ENCODE peak calls at places on chromosomes 1 and 21, in nine cellular contexts. One of them, this sample, is unnamed.

GRCh38 chr1:40090652-40091355 is 6.2 kb downstream of the PPT1 start:
- DNase-seq in RWPE1: no peak
- DNase-seq in hepatocyte: no peak
- DNase-seq in osteoblast: no peak
- DNase-seq in ovary: no peak
- DNase-seq in pancreas: no peak
- DNase-seq in CD4-positive, alpha-beta T cell: no peak
- DNase-seq in iPS DF 6.9: no peak
- DNase-seq in esophagus squamous epithelium: no peak
- DNase-seq in this sample: no peak

GRCh38 chr1:33985166-33985565 is 121.3 kb downstream of the HMGB4 start:
- DNase-seq in pancreas: no peak
- DNase-seq in esophagus squamous epithelium: no peak
- DNase-seq in ovary: no peak
- DNase-seq in CD4-positive, alpha-beta T cell: no peak
- DNase-seq in osteoblast: no peak
- DNase-seq in hepatocyte: no peak
- DNase-seq in iPS DF 6.9: no peak
- DNase-seq in RWPE1: no peak
- DNase-seq in this sample: no peak

GRCh38 chr1:232722626-232723025 is 82.6 kb upstream of the MAP10 start:
- DNase-seq in hepatocyte: no peak
- DNase-seq in iPS DF 6.9: no peak
- DNase-seq in esophagus squamous epithelium: no peak
- DNase-seq in ovary: no peak
- DNase-seq in RWPE1: no peak
- DNase-seq in osteoblast: no peak
- DNase-seq in CD4-positive, alpha-beta T cell: no peak
- DNase-seq in pancreas: no peak
- DNase-seq in this sample: no peak

GRCh38 chr1:114154146-114154962 is 685 bp upstream of the SYT6 start:
- DNase-seq in osteoblast: peak
- DNase-seq in RWPE1: no peak
- DNase-seq in pancreas: no peak
- DNase-seq in esophagus squamous epithelium: no peak
- DNase-seq in ovary: no peak
- DNase-seq in iPS DF 6.9: no peak
- DNase-seq in hepatocyte: peak
- DNase-seq in CD4-positive, alpha-beta T cell: no peak
- DNase-seq in this sample: no peak

GRCh38 chr21:46001821-46002681 is 20.5 kb downstream of the COL6A1 start:
- DNase-seq in CD4-positive, alpha-beta T cell: no peak
- DNase-seq in RWPE1: no peak
- DNase-seq in esophagus squamous epithelium: no peak
- DNase-seq in ovary: peak
- DNase-seq in pancreas: peak
- DNase-seq in iPS DF 6.9: no peak
- DNase-seq in hepatocyte: no peak
- DNase-seq in osteoblast: peak
- DNase-seq in this sample: peak

GRCh38 chr1:206700445-206701036 is 15.8 kb downstream of the MAPKAPK2 start:
- DNase-seq in esophagus squamous epithelium: no peak
- DNase-seq in osteoblast: no peak
- DNase-seq in CD4-positive, alpha-beta T cell: no peak
- DNase-seq in RWPE1: no peak
- DNase-seq in pancreas: no peak
- DNase-seq in iPS DF 6.9: no peak
- DNase-seq in ovary: no peak
- DNase-seq in hepatocyte: no peak
- DNase-seq in this sample: no peak

GRCh38 chr1:4969556-4970129 is 315.2 kb downstream of the AJAP1 start:
- DNase-seq in RWPE1: no peak
- DNase-seq in osteoblast: no peak
- DNase-seq in hepatocyte: no peak
- DNase-seq in CD4-positive, alpha-beta T cell: no peak
- DNase-seq in esophagus squamous epithelium: no peak
- DNase-seq in ovary: no peak
- DNase-seq in iPS DF 6.9: no peak
- DNase-seq in pancreas: no peak
- DNase-seq in this sample: no peak

GRCh38 chr1:3729594-3730555 is 22.4 kb upstream of the CCDC27 start:
- DNase-seq in CD4-positive, alpha-beta T cell: no peak
- DNase-seq in esophagus squamous epithelium: no peak
- DNase-seq in hepatocyte: no peak
- DNase-seq in osteoblast: peak
- DNase-seq in RWPE1: no peak
- DNase-seq in ovary: no peak
- DNase-seq in pancreas: no peak
- DNase-seq in iPS DF 6.9: no peak
- DNase-seq in this sample: no peak

GRCh38 chr21:43362928-43363314 is 64.0 kb downstream of the SIK1 start:
- DNase-seq in RWPE1: no peak
- DNase-seq in esophagus squamous epithelium: no peak
- DNase-seq in iPS DF 6.9: no peak
- DNase-seq in CD4-positive, alpha-beta T cell: no peak
- DNase-seq in pancreas: no peak
- DNase-seq in hepatocyte: no peak
- DNase-seq in ovary: no peak
- DNase-seq in osteoblast: no peak
- DNase-seq in this sample: no peak

GRCh38 chr1:232622981-232623380 is 7.0 kb downstream of the SIPA1L2 start:
- DNase-seq in esophagus squamous epithelium: no peak
- DNase-seq in RWPE1: no peak
- DNase-seq in hepatocyte: peak
- DNase-seq in CD4-positive, alpha-beta T cell: no peak
- DNase-seq in pancreas: no peak
- DNase-seq in ovary: no peak
- DNase-seq in osteoblast: no peak
- DNase-seq in iPS DF 6.9: no peak
- DNase-seq in this sample: peak

GRCh38 chr1:229845410-229846138 is 219.5 kb downstream of the URB2 start:
- DNase-seq in CD4-positive, alpha-beta T cell: no peak
- DNase-seq in iPS DF 6.9: no peak
- DNase-seq in RWPE1: no peak
- DNase-seq in hepatocyte: no peak
- DNase-seq in pancreas: no peak
- DNase-seq in esophagus squamous epithelium: no peak
- DNase-seq in osteoblast: no peak
- DNase-seq in ovary: no peak
- DNase-seq in this sample: peak

GRCh38 chr1:39250460-39251240 is 46.2 kb downstream of the MACF1 start:
- DNase-seq in pancreas: no peak
- DNase-seq in ovary: no peak
- DNase-seq in esophagus squamous epithelium: no peak
- DNase-seq in iPS DF 6.9: no peak
- DNase-seq in CD4-positive, alpha-beta T cell: no peak
- DNase-seq in hepatocyte: no peak
- DNase-seq in osteoblast: no peak
- DNase-seq in RWPE1: no peak
- DNase-seq in this sample: no peak

GRCh38 chr1:185645201-185645640 is 89.0 kb upstream of the HMCN1 start:
- DNase-seq in pancreas: no peak
- DNase-seq in osteoblast: no peak
- DNase-seq in ovary: no peak
- DNase-seq in iPS DF 6.9: no peak
- DNase-seq in CD4-positive, alpha-beta T cell: no peak
- DNase-seq in RWPE1: no peak
- DNase-seq in hepatocyte: no peak
- DNase-seq in esophagus squamous epithelium: no peak
- DNase-seq in this sample: no peak

GRCh38 chr21:36976882-36977651 is 10.6 kb upstream of the HLCS start:
- DNase-seq in pancreas: no peak
- DNase-seq in hepatocyte: peak
- DNase-seq in ovary: peak
- DNase-seq in iPS DF 6.9: no peak
- DNase-seq in osteoblast: peak
- DNase-seq in esophagus squamous epithelium: no peak
- DNase-seq in CD4-positive, alpha-beta T cell: no peak
- DNase-seq in RWPE1: peak
- DNase-seq in this sample: no peak

GRCh38 chr21:41767606-41768370 is 936 bp upstream of the RIPK4 start:
- DNase-seq in pancreas: peak
- DNase-seq in ovary: no peak
- DNase-seq in CD4-positive, alpha-beta T cell: no peak
- DNase-seq in iPS DF 6.9: no peak
- DNase-seq in osteoblast: peak
- DNase-seq in RWPE1: no peak
- DNase-seq in hepatocyte: peak
- DNase-seq in esophagus squamous epithelium: no peak
- DNase-seq in this sample: no peak

GRCh38 chr1:2885001-2885400 is 83.5 kb upstream of the TTC34 start:
- DNase-seq in pancreas: no peak
- DNase-seq in ovary: no peak
- DNase-seq in esophagus squamous epithelium: no peak
- DNase-seq in hepatocyte: no peak
- DNase-seq in CD4-positive, alpha-beta T cell: no peak
- DNase-seq in RWPE1: no peak
- DNase-seq in osteoblast: no peak
- DNase-seq in iPS DF 6.9: no peak
- DNase-seq in this sample: no peak

DNA sequence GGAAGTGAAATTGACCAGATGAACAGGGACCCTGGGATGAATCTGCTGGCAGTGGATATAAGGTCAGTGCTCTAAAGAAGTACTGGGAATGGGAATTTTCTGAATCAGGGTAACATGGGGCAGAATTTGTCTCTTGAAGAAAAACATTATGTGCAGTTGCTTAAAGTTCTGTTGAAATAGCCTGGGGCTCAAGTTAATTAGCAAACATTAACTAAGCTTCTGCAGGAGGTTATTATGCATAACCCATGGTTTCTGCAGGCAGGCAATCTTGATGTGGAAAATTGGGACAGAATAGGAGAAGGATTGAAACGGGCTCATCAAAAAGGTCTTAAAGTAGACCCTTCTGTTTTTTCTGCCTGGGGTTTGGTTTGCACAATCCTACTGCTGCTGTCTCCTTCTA is 14.0 kb downstream of the GSTM5 start:
- DNase-seq in CD4-positive, alpha-beta T cell: no peak
- DNase-seq in esophagus squamous epithelium: no peak
- DNase-seq in osteoblast: no peak
- DNase-seq in RWPE1: no peak
- DNase-seq in ovary: no peak
- DNase-seq in iPS DF 6.9: no peak
- DNase-seq in pancreas: no peak
- DNase-seq in hepatocyte: no peak
- DNase-seq in this sample: no peak
- H3K27ac ChIP-seq in CD4-positive, alpha-beta T cell: no peak
- H3K27ac ChIP-seq in esophagus squamous epithelium: no peak
- H3K27ac ChIP-seq in osteoblast: no peak
- H3K27ac ChIP-seq in RWPE1: no peak
- H3K27ac ChIP-seq in ovary: no peak
- H3K27ac ChIP-seq in iPS DF 6.9: no peak
- H3K27ac ChIP-seq in pancreas: no peak
- H3K27ac ChIP-seq in hepatocyte: peak
- H3K27ac ChIP-seq in this sample: no peak

DNA sequence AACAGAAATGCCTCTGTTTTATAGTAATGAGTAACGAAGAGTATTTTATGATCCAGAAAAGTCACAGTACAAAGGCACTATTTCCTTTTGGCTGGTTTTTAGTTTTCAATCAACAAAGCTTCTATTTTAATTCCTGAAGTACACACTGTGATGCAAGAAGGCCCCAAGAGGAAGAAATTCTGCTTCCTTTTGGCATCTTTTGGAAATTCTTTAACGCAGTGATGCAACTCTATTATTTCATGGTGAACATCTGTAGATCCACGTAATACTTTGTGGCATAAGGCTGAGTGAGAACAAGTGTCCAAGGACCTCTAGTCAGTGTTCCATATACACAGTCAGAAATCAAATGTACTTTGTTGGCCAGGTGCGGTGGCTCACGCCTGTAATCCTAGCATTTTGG is 137.5 kb downstream of the TGFB2 start:
- DNase-seq in ovary: no peak
- DNase-seq in CD4-positive, alpha-beta T cell: no peak
- DNase-seq in hepatocyte: no peak
- DNase-seq in osteoblast: peak
- DNase-seq in RWPE1: no peak
- DNase-seq in iPS DF 6.9: no peak
- DNase-seq in esophagus squamous epithelium: no peak
- DNase-seq in pancreas: no peak
- DNase-seq in this sample: no peak
- H3K27ac ChIP-seq in ovary: no peak
- H3K27ac ChIP-seq in CD4-positive, alpha-beta T cell: no peak
- H3K27ac ChIP-seq in hepatocyte: no peak
- H3K27ac ChIP-seq in osteoblast: peak
- H3K27ac ChIP-seq in RWPE1: no peak
- H3K27ac ChIP-seq in iPS DF 6.9: no peak
- H3K27ac ChIP-seq in esophagus squamous epithelium: no peak
- H3K27ac ChIP-seq in pancreas: no peak
- H3K27ac ChIP-seq in this sample: no peak

GRCh38 chr1:20290624-20291597 is at the start of gene VWA5B1:
- DNase-seq in pancreas: no peak
- DNase-seq in CD4-positive, alpha-beta T cell: no peak
- DNase-seq in hepatocyte: peak
- DNase-seq in iPS DF 6.9: peak
- DNase-seq in esophagus squamous epithelium: no peak
- DNase-seq in ovary: no peak
- DNase-seq in RWPE1: no peak
- DNase-seq in osteoblast: no peak
- DNase-seq in this sample: no peak
- H3K27ac ChIP-seq in pancreas: no peak
- H3K27ac ChIP-seq in CD4-positive, alpha-beta T cell: no peak
- H3K27ac ChIP-seq in hepatocyte: peak
- H3K27ac ChIP-seq in iPS DF 6.9: no peak
- H3K27ac ChIP-seq in esophagus squamous epithelium: no peak
- H3K27ac ChIP-seq in ovary: no peak
- H3K27ac ChIP-seq in RWPE1: no peak
- H3K27ac ChIP-seq in osteoblast: no peak
- H3K27ac ChIP-seq in this sample: no peak

GRCh38 chr1:234776875-234777849 is 167.2 kb upstream of the IRF2BP2 start:
- DNase-seq in iPS DF 6.9: no peak
- DNase-seq in esophagus squamous epithelium: no peak
- DNase-seq in hepatocyte: peak
- DNase-seq in RWPE1: no peak
- DNase-seq in pancreas: peak
- DNase-seq in ovary: no peak
- DNase-seq in osteoblast: peak
- DNase-seq in CD4-positive, alpha-beta T cell: no peak
- DNase-seq in this sample: no peak

GRCh38 chr1:234780112-234780511 is 170.1 kb upstream of the IRF2BP2 start:
- DNase-seq in esophagus squamous epithelium: no peak
- DNase-seq in iPS DF 6.9: no peak
- DNase-seq in osteoblast: peak
- DNase-seq in RWPE1: no peak
- DNase-seq in CD4-positive, alpha-beta T cell: no peak
- DNase-seq in hepatocyte: no peak
- DNase-seq in pancreas: no peak
- DNase-seq in ovary: peak
- DNase-seq in this sample: no peak

GRCh38 chr1:234779160-234779538 is 169.2 kb upstream of the IRF2BP2 start:
- DNase-seq in iPS DF 6.9: no peak
- DNase-seq in osteoblast: no peak
- DNase-seq in ovary: peak
- DNase-seq in hepatocyte: peak
- DNase-seq in RWPE1: no peak
- DNase-seq in CD4-positive, alpha-beta T cell: no peak
- DNase-seq in esophagus squamous epithelium: no peak
- DNase-seq in pancreas: peak
- DNase-seq in this sample: no peak

GRCh38 chr1:234777850-234778214 is 167.9 kb upstream of the IRF2BP2 start:
- DNase-seq in esophagus squamous epithelium: no peak
- DNase-seq in pancreas: peak
- DNase-seq in iPS DF 6.9: no peak
- DNase-seq in hepatocyte: peak
- DNase-seq in ovary: peak
- DNase-seq in CD4-positive, alpha-beta T cell: no peak
- DNase-seq in RWPE1: no peak
- DNase-seq in osteoblast: peak
- DNase-seq in this sample: no peak

GRCh38 chr1:234778215-234779159 is 168.5 kb upstream of the IRF2BP2 start:
- DNase-seq in ovary: peak
- DNase-seq in pancreas: peak
- DNase-seq in hepatocyte: peak
- DNase-seq in iPS DF 6.9: no peak
- DNase-seq in esophagus squamous epithelium: no peak
- DNase-seq in RWPE1: no peak
- DNase-seq in osteoblast: peak
- DNase-seq in CD4-positive, alpha-beta T cell: no peak
- DNase-seq in this sample: no peak
- H3K27ac ChIP-seq in ovary: no peak
- H3K27ac ChIP-seq in pancreas: no peak
- H3K27ac ChIP-seq in hepatocyte: no peak
- H3K27ac ChIP-seq in iPS DF 6.9: no peak
- H3K27ac ChIP-seq in esophagus squamous epithelium: no peak
- H3K27ac ChIP-seq in RWPE1: no peak
- H3K27ac ChIP-seq in osteoblast: no peak
- H3K27ac ChIP-seq in CD4-positive, alpha-beta T cell: no peak
- H3K27ac ChIP-seq in this sample: no peak

This sample was measured in colonic mucosa.